ENCODE peak calls at places on chromosomes 11 and 22, in eight cellular contexts. O, R, V, H, U, M, D and G are unnamed samples.

GRCh38 chr11:50102916-50103315 is 70.2 kb downstream of the OR4C45 start:
- DNase-seq in O (no peak), M (no peak), R (no peak), D (no peak), U (no peak), V (no peak), H (no peak), G (no peak)

GRCh38 chr22:38569972-38570840 is at the start of gene DMC1:
- DNase-seq in H (peak), M (peak), V (peak), D (peak), O (peak), U (peak), R (peak), G (peak)

GRCh38 chr22:43833286-43834240 is 21.5 kb upstream of the EFCAB6 start:
- DNase-seq in H (no peak), O (no peak), V (no peak), U (no peak), R (no peak), M (no peak), D (no peak), G (no peak)

GRCh38 chr11:12267921-12268320 is 109.5 kb upstream of the PARVA start:
- DNase-seq in D (no peak), H (no peak), R (no peak), U (no peak), V (no peak), M (no peak), O (no peak), G (no peak)

GRCh38 chr22:29314537-29315285 is 786 bp downstream of the RASL10A start:
- DNase-seq in M (no peak), R (no peak), U (no peak), D (peak), H (peak), O (no peak), V (no peak), G (no peak)

GRCh38 chr11:121293276-121293569 is 652 bp downstream of the SC5D start:
- DNase-seq in D (no peak), O (no peak), M (peak), V (no peak), H (no peak), R (no peak), U (no peak), G (no peak)

GRCh38 chr22:25395915-25396314 is 168.6 kb upstream of the GRK3 start:
- DNase-seq in M (no peak), R (no peak), V (no peak), H (no peak), U (no peak), O (no peak), D (no peak), G (no peak)

GRCh38 chr11:92152245-92152644 is 72.4 kb upstream of the FAT3 start:
- DNase-seq in U (no peak), V (no peak), H (no peak), M (no peak), D (no peak), R (peak), O (no peak), G (no peak)

GRCh38 chr11:125263268-125263790 is 98.8 kb downstream of the PKNOX2 start:
- DNase-seq in M (no peak), D (peak), H (peak), O (no peak), R (peak), V (no peak), U (no peak), G (no peak)

GRCh38 chr11:12429155-12429554 is 51.8 kb downstream of the PARVA start:
- DNase-seq in H (no peak), V (no peak), O (no peak), D (no peak), M (no peak), R (no peak), U (no peak), G (no peak)

GRCh38 chr22:16774911-16775529 is 50.2 kb downstream of the XKR3 start:
- DNase-seq in U (no peak), R (no peak), V (no peak), O (no peak), H (no peak), M (no peak), D (no peak), G (no peak)